ENCODE peak calls at places on chromosome 16, in five cellular contexts. M is naive thymus-derived CD4-positive, alpha-beta T cell; Q is CD8-positive, alpha-beta T cell; L is adrenal gland; C is mesendoderm. G is an unnamed sample. For H3K27me3, the result is how much of the 10 kb centered on the place peaks cover.

GRCh38 chr16:16038950-16039349 is 89.5 kb downstream of the ABCC1 start:
- DNase-seq in M (no peak), Q (no peak), C (no peak), L (no peak), G (no peak)

GRCh38 chr16:57226701-57227621 is 18.1 kb upstream of the ARL2BP start:
- DNase-seq in C (peak), M (no peak), L (peak), Q (no peak), G (no peak)

GRCh38 chr16:74019608-74020007 is 277.0 kb upstream of the PSMD7 start:
- DNase-seq in L (no peak), M (no peak), C (peak), Q (no peak), G (no peak)

GRCh38 chr16:56389554-56389953 is 35.8 kb downstream of the AMFR start:
- DNase-seq in C (no peak), L (peak), Q (no peak), M (no peak), G (no peak)

GRCh38 chr16:58339452-58339938 is 44.7 kb upstream of the PRSS54 start:
- DNase-seq in M (no peak), L (peak), Q (no peak), C (peak), G (no peak)

GRCh38 chr16:89052191-89052787 is 41.4 kb upstream of the ACSF3 start:
- DNase-seq in L (no peak), C (no peak), Q (no peak), M (no peak), G (no peak)

GRCh38 chr16:88882358-88883030 is 16.0 kb upstream of the PABPN1L start:
- DNase-seq in Q (no peak), L (no peak), M (no peak), C (no peak), G (no peak)

GRCh38 chr16:59164461-59164860 is 430.3 kb upstream of the GOT2 start:
- DNase-seq in L (no peak), Q (no peak), M (no peak), C (peak), G (no peak)

GRCh38 chr16:96935-97381 is 18.9 kb downstream of the MPG start:
- DNase-seq in C (peak), Q (peak), M (peak), L (peak), G (peak)

GRCh38 chr16:15976225-15976812 is 26.9 kb downstream of the ABCC1 start:
- DNase-seq in M (no peak), Q (no peak), L (no peak), C (peak), G (no peak)

GRCh38 chr16:70429888-70430666 is 8.8 kb downstream of the ST3GAL2 start:
- DNase-seq in L (no peak), Q (no peak), M (no peak), C (no peak), G (no peak)

GRCh38 chr16:57979006-57979585 is 8.2 kb upstream of the CNGB1 start:
- DNase-seq in M (no peak), C (no peak), L (no peak), Q (no peak), G (peak)

GRCh38 chr16:83995756-83996155 is 27.7 kb downstream of the NECAB2 start:
- DNase-seq in Q (no peak), M (no peak), C (peak), L (no peak), G (no peak)

GRCh38 chr16:81548901-81549546 is 104.4 kb downstream of the CMIP start:
- DNase-seq in Q (no peak), L (no peak), C (no peak), M (no peak), G (no peak)

DNA sequence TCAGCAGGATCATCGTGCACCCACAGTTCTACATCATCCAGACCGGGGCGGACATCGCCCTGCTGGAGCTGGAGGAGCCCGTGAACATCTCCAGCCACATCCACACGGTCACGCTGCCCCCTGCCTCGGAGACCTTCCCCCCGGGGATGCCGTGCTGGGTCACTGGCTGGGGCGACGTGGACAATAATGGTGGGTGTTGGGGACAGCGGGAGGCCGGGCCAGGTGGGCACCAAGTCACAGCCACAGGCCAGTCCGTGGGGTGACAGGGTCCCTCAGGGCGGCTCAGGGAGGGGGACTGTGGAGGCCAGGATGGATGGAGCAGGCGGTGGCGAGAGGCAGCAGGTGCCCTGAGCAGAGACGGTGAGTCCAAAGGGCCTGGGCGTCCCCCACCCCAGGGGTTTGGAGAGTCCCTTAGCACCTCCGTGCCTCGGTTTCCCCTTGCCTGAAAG is 1.0 kb downstream of the TPSD1 start:
- DNase-seq in C (no peak), L (no peak), M (no peak), Q (no peak), G (no peak)
- H3K27me3 ChIP-seq in C (under half), L (under half), M (under half), Q (under half), G (under half)

GRCh38 chr16:85983606-85984005 is 84.6 kb downstream of the IRF8 start:
- DNase-seq in L (no peak), M (no peak), Q (no peak), C (no peak), G (no peak)

GRCh38 chr16:85983064-85983463 is 84.1 kb downstream of the IRF8 start:
- DNase-seq in M (no peak), L (no peak), Q (no peak), C (no peak), G (no peak)

GRCh38 chr16:85980686-85981085 is 81.7 kb downstream of the IRF8 start:
- DNase-seq in L (no peak), Q (no peak), C (no peak), M (no peak), G (no peak)

GRCh38 chr16:85982563-85982939 is 83.6 kb downstream of the IRF8 start:
- DNase-seq in M (no peak), L (peak), Q (no peak), C (no peak), G (no peak)

GRCh38 chr16:85981826-85982562 is 83.0 kb downstream of the IRF8 start:
- DNase-seq in M (no peak), C (no peak), L (no peak), Q (no peak), G (no peak)
- H3K27me3 ChIP-seq in M (under half), C (under half), L (under half), Q (under half), G (under half)

GRCh38 chr16:12900599-12901203 is 697 bp upstream of the SHISA9 start:
- DNase-seq in C (peak), L (no peak), M (no peak), Q (no peak), G (no peak)
- H3K27me3 ChIP-seq in C (under half), L (under half), M (under half), Q (under half), G (half or more)

GRCh38 chr16:85667261-85667660 is 21.5 kb downstream of the GINS2 start:
- DNase-seq in M (no peak), Q (no peak), L (no peak), C (no peak), G (no peak)

GRCh38 chr16:85665929-85666328 is 22.8 kb downstream of the GINS2 start:
- DNase-seq in M (no peak), L (no peak), C (no peak), Q (no peak), G (peak)

GRCh38 chr16:85670840-85671239 is 17.9 kb downstream of the GINS2 start:
- DNase-seq in L (no peak), M (no peak), C (no peak), Q (no peak), G (no peak)

GRCh38 chr16:85667841-85668413 is 20.8 kb downstream of the GINS2 start:
- DNase-seq in Q (no peak), C (no peak), M (no peak), L (no peak), G (peak)

DNA sequence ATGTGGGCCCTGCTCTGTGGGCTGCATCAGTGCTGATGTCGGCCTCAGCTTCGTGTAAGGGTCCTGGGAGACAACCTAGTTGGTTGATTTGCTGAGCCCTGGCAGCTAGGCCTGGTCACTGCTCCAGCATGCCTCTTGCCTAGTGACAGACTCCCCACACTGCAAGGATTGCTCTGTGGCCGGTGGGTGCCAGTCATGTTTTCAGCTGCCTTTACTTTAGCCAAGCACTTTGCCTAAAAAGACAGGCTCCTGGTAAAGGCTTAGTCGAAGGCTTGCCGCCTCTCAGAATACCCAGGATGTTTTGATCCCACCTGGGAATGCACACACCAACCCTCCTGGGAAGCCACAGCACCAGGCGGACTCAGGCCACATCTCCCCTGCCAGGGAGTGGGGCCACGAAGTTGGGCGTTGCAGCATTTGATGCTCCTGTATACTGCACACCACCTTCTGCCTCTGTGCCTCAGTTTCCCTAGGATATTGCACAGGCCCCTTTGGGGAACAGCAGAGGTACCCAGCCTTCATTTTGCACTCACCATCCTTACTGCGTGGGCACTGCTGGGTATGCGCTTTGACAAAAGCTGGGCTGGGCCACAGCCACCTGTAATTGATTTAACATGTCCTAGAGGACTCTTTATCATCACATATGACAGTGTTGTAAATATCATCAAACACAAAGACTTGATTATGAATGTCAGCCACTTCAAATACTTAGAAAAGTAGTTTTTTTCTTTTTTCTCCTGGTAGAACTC is 19.9 kb downstream of the GINS2 start:
- DNase-seq in L (no peak), C (no peak), Q (no peak), M (no peak), G (no peak)
- H3K27me3 ChIP-seq in L (under half), C (under half), Q (under half), M (under half), G (under half)

GRCh38 chr16:86672215-86672863 is 94.0 kb downstream of the FOXL1 start:
- DNase-seq in L (no peak), C (no peak), M (no peak), Q (no peak), G (no peak)
- H3K27me3 ChIP-seq in L (under half), C (under half), M (under half), Q (under half), G (under half)

G was measured in psoas muscle.